ENCODE peak calls at places on chromosome 21, in five cellular contexts. M, C, O, S and A are unnamed samples.

GRCh38 chr21:26945916-26946315 is 21.0 kb downstream of the ADAMTS5 start:
- DNase-seq in M (no peak), C (no peak), O (no peak), S (peak; percentile 21), A (no peak)

GRCh38 chr21:45482899-45483821 is 59.1 kb downstream of the SLC19A1 start:
- DNase-seq in M (no peak), C (no peak), O (no peak), S (no peak), A (no peak)

GRCh38 chr21:44436111-44436611 is 19.1 kb upstream of the LRRC3 start:
- DNase-seq in M (no peak), C (no peak), O (no peak), S (no peak), A (no peak)

GRCh38 chr21:45419162-45419561 is 14.2 kb downstream of the COL18A1 start:
- DNase-seq in M (no peak), C (no peak), O (no peak), S (no peak), A (no peak)

GRCh38 chr21:45320261-45320990 is 32.7 kb upstream of the POFUT2 start:
- DNase-seq in M (no peak), C (no peak), O (no peak), S (no peak), A (no peak)

GRCh38 chr21:34771512-34772028 is 102.8 kb downstream of the CLIC6 start:
- DNase-seq in M (peak; percentile 90), C (peak; percentile 26), O (peak; percentile 80), S (no peak), A (no peak)

GRCh38 chr21:45806042-45806441 is 162.5 kb downstream of the PCBP3 start:
- DNase-seq in M (no peak), C (no peak), O (no peak), S (no peak), A (no peak)

GRCh38 chr21:34073032-34073748 is at the start of the genes MRPS6 and SLC5A3:
- DNase-seq in M (peak; percentile 83), C (peak; percentile 79), O (peak; percentile 54), S (peak; percentile 91), A (peak; percentile 97)

GRCh38 chr21:44838951-44839350 is 21.1 kb upstream of the SUMO3 start:
- DNase-seq in M (no peak), C (no peak), O (no peak), S (no peak), A (no peak)

GRCh38 chr21:35528109-35529042 is 479.3 kb upstream of the RUNX1 start:
- DNase-seq in M (no peak), C (no peak), O (no peak), S (no peak), A (no peak)

GRCh38 chr21:19864456-19864855 is 1133.8 kb upstream of the NCAM2 start:
- DNase-seq in M (no peak), C (no peak), O (no peak), S (no peak), A (no peak)

GRCh38 chr21:44618504-44618903 is 6.6 kb downstream of the KRTAP10-8 start:
- DNase-seq in M (peak; percentile 22), C (no peak), O (peak; percentile 2), S (peak; percentile 57), A (no peak)

GRCh38 chr21:33542640-33543504 is at the start of gene SON:
- DNase-seq in M (peak; percentile 99), C (peak; percentile 95), O (peak; percentile 96), S (peak; percentile 99), A (peak; percentile 100)

GRCh38 chr21:46145159-46145839 is 10.1 kb downstream of the FTCD start:
- DNase-seq in M (no peak), C (no peak), O (no peak), S (no peak), A (no peak)

GRCh38 chr21:41640756-41641509 is 125.9 kb downstream of the RIPK4 start:
- DNase-seq in M (peak; percentile 82), C (no peak), O (no peak), S (no peak), A (no peak)

GRCh38 chr21:46661211-46661625 is 25.7 kb downstream of the PRMT2 start:
- DNase-seq in M (no peak), C (peak; percentile 7), O (no peak), S (peak; percentile 89), A (peak; percentile 70)

GRCh38 chr21:15058718-15059316 is 6.0 kb downstream of the NRIP1 start:
- DNase-seq in M (peak; percentile 88), C (no peak), O (peak; percentile 32), S (peak; percentile 32), A (peak; percentile 5)

GRCh38 chr21:28487455-28488070 is 505.1 kb downstream of the LTN1 start:
- DNase-seq in M (no peak), C (no peak), O (no peak), S (no peak), A (no peak)

GRCh38 chr21:42983102-42983501 is 8.7 kb downstream of the PKNOX1 start:
- DNase-seq in M (peak; percentile 26), C (no peak), O (no peak), S (no peak), A (peak; percentile 43)

GRCh38 chr21:15483138-15483780 is 246.5 kb upstream of the USP25 start:
- DNase-seq in M (peak; percentile 95), C (peak; percentile 78), O (peak; percentile 74), S (peak; percentile 89), A (peak; percentile 76)

GRCh38 chr21:45080639-45081414 is 6.4 kb downstream of the ADARB1 start:
- DNase-seq in M (peak; percentile 33), C (no peak), O (no peak), S (no peak), A (no peak)

GRCh38 chr21:41863439-41863740 is 15.8 kb downstream of the PRDM15 start:
- DNase-seq in M (no peak), C (no peak), O (no peak), S (no peak), A (no peak)

GRCh38 chr21:35408401-35408800 is 359.3 kb upstream of the RUNX1 start:
- DNase-seq in M (no peak), C (no peak), O (no peak), S (no peak), A (no peak)

GRCh38 chr21:37564924-37565529 is 198.5 kb downstream of the DYRK1A start:
- DNase-seq in M (peak; percentile 6), C (no peak), O (no peak), S (no peak), A (no peak)

GRCh38 chr21:37563641-37564340 is 197.2 kb downstream of the DYRK1A start:
- DNase-seq in M (peak; percentile 96), C (peak; percentile 89), O (peak; percentile 79), S (peak; percentile 95), A (peak; percentile 100)

GRCh38 chr21:37566790-37567725 is 200.5 kb downstream of the DYRK1A start:
- DNase-seq in M (no peak), C (no peak), O (no peak), S (no peak), A (no peak)

GRCh38 chr21:37564341-37564923 is 197.9 kb downstream of the DYRK1A start:
- DNase-seq in M (peak; percentile 99), C (peak; percentile 87), O (peak; percentile 98), S (peak; percentile 48), A (peak; percentile 93)

GRCh38 chr21:37565530-37566223 is 199.1 kb downstream of the DYRK1A start:
- DNase-seq in M (no peak), C (peak; percentile 19), O (no peak), S (no peak), A (peak; percentile 21)
- TF ChIP-seq CTCF in M (no peak), C (no peak), O (no peak), S (no peak), A (no peak)

DNA sequence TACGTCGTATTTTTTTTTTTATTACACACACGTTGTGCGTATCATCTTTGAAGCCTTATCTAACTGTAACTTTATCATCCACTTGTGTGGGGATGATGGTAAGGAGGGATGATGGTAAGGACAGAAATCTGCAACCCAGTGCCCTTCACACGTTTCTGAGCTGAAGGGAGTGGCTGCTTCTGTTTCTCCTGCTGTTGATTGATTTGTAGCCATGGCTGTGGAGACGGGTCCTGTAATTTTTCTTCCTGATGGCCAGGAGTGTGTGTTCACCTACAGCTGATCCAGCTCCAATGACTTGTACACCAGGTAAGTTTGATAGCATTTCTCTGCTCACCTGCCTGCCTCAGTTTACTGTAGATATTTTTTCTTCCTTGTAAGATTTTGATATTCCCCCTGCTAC is 63.9 kb downstream of the SH3BGR start:
- DNase-seq in M (no peak), C (no peak), O (no peak), S (no peak), A (no peak)
- H3K9me2 ChIP-seq in M (no peaks in the 10 kb centered on the region), C (no peaks in the 10 kb centered on the region), O (no peaks in the 10 kb centered on the region), S (no peaks in the 10 kb centered on the region), A (no peaks in the 10 kb centered on the region)

GRCh38 chr21:31558839-31559367 is 100.6 kb upstream of the SOD1 start:
- DNase-seq in M (peak; percentile 92), C (peak; percentile 93), O (peak; percentile 80), S (peak; percentile 97), A (peak; percentile 99)
- TF ChIP-seq CTCF in M (no peak), C (no peak), O (no peak), S (peak; percentile 43), A (peak; percentile 48)

DNA sequence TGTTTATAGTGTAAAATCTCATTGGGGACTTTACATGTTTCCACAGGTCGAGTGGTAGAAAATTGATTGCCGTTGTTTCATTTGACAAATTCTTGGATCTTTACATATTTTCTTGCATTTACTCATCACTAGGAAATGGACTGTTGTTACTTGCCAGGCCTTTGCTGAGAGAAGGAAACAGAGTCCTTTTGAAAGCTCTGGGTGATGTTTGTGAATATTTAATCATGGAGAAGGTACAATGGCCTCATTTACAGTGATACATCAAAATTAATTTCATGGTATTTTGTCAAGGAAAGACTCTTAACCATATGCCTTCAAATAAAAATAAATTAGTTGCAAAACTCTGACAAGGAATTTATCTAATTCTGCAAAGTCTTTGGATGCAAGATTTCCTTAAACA is 198.0 kb downstream of the GRIK1 start:
- DNase-seq in M (no peak), C (no peak), O (no peak), S (no peak), A (no peak)
- H3K9me2 ChIP-seq in M (no peaks in the 10 kb centered on the region), C (no peaks in the 10 kb centered on the region), O (no peaks in the 10 kb centered on the region), S (no peaks in the 10 kb centered on the region), A (no peaks in the 10 kb centered on the region)

GRCh38 chr21:17270234-17270633 is 242.6 kb upstream of the CXADR start:
- DNase-seq in M (peak; percentile 49), C (peak; percentile 2), O (no peak), S (peak; percentile 44), A (peak; percentile 52)
- TF ChIP-seq CTCF in M (peak; percentile 62), C (peak; percentile 71), O (peak; percentile 37), S (peak; percentile 34), A (peak; percentile 48)

DNA sequence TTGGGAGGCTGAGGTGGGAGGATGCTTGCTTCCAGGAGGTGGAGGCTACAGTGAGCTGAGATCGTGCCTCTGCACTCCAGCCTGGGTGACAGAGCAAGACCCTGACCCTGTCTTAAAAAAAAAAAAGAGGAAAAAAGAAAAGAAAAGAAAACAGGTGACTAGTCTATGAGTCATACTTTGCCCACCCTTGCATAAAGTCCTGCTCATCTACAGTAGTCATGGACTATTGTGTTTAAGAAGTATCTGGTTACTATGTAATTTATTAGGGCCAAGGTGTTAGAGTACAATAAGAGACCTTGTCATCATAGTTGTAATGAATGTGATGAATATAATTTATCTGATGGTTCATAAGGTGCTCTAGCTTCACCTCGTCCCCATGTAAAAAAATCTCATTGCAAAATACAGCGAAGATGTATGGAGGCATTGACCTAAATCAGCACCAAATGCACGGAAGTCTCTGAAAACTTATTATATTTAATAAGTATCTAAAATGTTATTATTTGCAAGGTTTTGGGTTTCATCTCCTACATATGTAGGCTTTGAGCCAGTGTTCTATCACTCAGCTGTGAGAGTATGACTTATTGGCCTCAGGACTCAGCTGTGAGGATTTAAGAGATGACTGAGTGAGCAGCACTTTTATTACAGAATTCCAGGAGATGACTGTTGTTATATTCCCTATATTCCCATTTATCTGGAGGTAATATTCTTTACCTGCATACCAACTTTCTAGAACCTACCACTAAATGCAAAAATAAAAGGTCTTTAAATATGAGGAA is 19.9 kb upstream of the KCNJ6 start:
- DNase-seq in M (peak; percentile 65), C (no peak), O (no peak), S (no peak), A (no peak)
- H3K9me2 ChIP-seq in M (no peaks in the 10 kb centered on the region), C (no peaks in the 10 kb centered on the region), O (no peaks in the 10 kb centered on the region), S (no peaks in the 10 kb centered on the region), A (no peaks in the 10 kb centered on the region)